ENCODE peak calls at places on chromosome 6, in four cellular contexts. B, I, M and W are unnamed samples.

GRCh38 chr6:35731414-35731735 is 5.5 kb upstream of the ARMC12 start:
- DNase-seq in B (peak; percentile 94), I (peak; percentile 84), M (peak; percentile 98), W (peak; percentile 90)

GRCh38 chr6:63290507-63291049 is 29.2 kb downstream of the LGSN start:
- DNase-seq in B (no peak), I (no peak), M (no peak), W (no peak)

GRCh38 chr6:54010340-54011276 is 100.6 kb upstream of the MLIP start:
- DNase-seq in B (no peak), I (peak; percentile 16), M (no peak), W (no peak)

GRCh38 chr6:83707829-83708545 is 914 bp downstream of the SNAP91 start:
- DNase-seq in B (no peak), I (no peak), M (no peak), W (no peak)

GRCh38 chr6:44073612-44074382 is 53.5 kb downstream of the MRPL14 start:
- DNase-seq in B (no peak), I (peak; percentile 20), M (no peak), W (no peak)

GRCh38 chr6:21067521-21067920 is 526.0 kb upstream of the SOX4 start:
- DNase-seq in B (no peak), I (no peak), M (no peak), W (no peak)

GRCh38 chr6:137791281-137792159 is 75.5 kb upstream of the TNFAIP3 start:
- DNase-seq in B (no peak), I (no peak), M (no peak), W (no peak)

GRCh38 chr6:89372506-89372901 is 20.0 kb upstream of the UBE2J1 start:
- DNase-seq in B (no peak), I (peak; percentile 80), M (no peak), W (no peak)

GRCh38 chr6:119544325-119545150 is 195.0 kb upstream of the MAN1A1 start:
- DNase-seq in B (no peak), I (no peak), M (no peak), W (no peak)

GRCh38 chr6:3277251-3277650 is 18.5 kb downstream of the PSMG4 start:
- DNase-seq in B (no peak), I (no peak), M (no peak), W (no peak)

GRCh38 chr6:117352466-117353081 is 73.2 kb downstream of the ROS1 start:
- DNase-seq in B (no peak), I (peak; percentile 32), M (no peak), W (no peak)

GRCh38 chr6:111589366-111589765 is 16.3 kb downstream of the TRAF3IP2 start:
- DNase-seq in B (no peak), I (no peak), M (no peak), W (no peak)

GRCh38 chr6:43695078-43695966 is 7.7 kb upstream of the MRPS18A start:
- DNase-seq in B (no peak), I (no peak), M (peak; percentile 82), W (no peak)

GRCh38 chr6:145929037-145929633 is 35.0 kb downstream of the SHPRH start:
- DNase-seq in B (no peak), I (peak; percentile 10), M (no peak), W (peak; percentile 4)
- H3K36me3 ChIP-seq in B (peaks cover 29% of the 10 kb centered on the region), I (no peaks in the 10 kb centered on the region), M (peaks cover 69% of the 10 kb centered on the region), W (peaks cover 5% of the 10 kb centered on the region)

DNA sequence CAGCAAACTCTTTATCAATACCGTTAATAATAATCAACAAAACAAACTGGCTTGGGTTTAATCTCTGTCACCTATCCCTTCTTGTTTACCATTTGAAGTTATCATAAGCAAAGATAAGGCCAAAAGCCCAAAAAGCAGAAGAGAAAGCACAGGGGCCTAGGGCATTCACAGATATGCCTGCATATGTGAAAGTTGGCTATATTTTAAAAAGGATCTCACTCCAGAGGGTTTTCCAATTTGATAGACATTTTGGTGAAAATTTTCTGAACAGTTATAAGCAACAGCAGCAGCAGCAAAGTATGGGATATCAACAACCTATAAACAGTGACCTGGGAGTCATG is 101.1 kb downstream of the ATXN1 start:
- DNase-seq in B (no peak), I (no peak), M (no peak), W (no peak)
- H3K4me1 ChIP-seq in B (no peaks in the 10 kb centered on the region), I (peaks cover 2% of the 10 kb centered on the region), M (peaks cover 23% of the 10 kb centered on the region), W (no peaks in the 10 kb centered on the region)

GRCh38 chr6:31569861-31570536 is 2.1 kb upstream of the LTA start:
- DNase-seq in B (no peak), I (no peak), M (no peak), W (no peak)

GRCh38 chr6:31573239-31574105 is 1.4 kb downstream of the LTA start:
- DNase-seq in B (no peak), I (no peak), M (no peak), W (no peak)

GRCh38 chr6:31575335-31575901 is at the start of gene TNF:
- DNase-seq in B (peak; percentile 81), I (no peak), M (peak; percentile 72), W (no peak)

GRCh38 chr6:31574106-31575061 is 981 bp upstream of the TNF start:
- DNase-seq in B (no peak), I (no peak), M (no peak), W (no peak)

DNA sequence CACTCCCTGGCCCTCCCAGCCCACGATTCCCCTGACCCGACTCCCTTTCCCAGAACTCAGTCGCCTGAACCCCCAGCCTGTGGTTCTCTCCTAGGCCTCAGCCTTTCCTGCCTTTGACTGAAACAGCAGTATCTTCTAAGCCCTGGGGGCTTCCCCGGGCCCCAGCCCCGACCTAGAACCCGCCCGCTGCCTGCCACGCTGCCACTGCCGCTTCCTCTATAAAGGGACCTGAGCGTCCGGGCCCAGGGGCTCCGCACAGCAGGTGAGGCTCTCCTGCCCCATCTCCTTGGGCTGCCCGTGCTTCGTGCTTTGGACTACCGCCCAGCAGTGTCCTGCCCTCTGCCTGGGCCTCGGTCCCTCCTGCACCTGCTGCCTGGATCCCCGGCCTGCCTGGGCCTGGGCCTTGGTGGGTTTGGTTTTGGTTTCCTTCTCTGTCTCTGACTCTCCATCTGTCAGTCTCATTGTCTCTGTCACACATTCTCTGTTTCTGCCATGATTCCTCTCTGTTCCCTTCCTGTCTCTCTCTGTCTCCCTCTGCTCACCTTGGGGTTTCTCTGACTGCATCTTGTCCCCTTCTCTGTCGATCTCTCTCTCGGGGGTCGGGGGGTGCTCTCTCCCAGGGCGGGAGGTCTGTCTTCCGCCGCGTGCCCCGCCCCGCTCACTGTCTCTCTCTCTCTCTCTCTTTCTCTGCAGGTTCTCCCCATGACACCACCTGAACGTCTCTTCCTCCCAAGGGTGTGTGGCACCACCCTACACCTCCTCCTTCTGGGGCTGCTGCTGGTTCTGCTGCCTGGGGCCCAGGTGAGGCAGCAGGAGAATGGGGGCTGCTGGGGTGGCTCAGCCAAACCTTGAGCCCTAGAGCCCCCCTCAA is at the start of gene LTA:
- DNase-seq in B (peak; percentile 82), I (peak; percentile 48), M (no peak), W (no peak)
- H3K4me3 ChIP-seq in B (peak within 1 kb of the TSS; percentile 69), I (peak within 1 kb of the TSS; percentile 37), M (peak within 1 kb of the TSS; percentile 31), W (no peak within 1 kb of the TSS)

GRCh38 chr6:138925806-138926205 is 62.2 kb downstream of the REPS1 start:
- DNase-seq in B (no peak), I (no peak), M (no peak), W (no peak)
- H3K36me3 ChIP-seq in B (peaks cover 14% of the 10 kb centered on the region), I (no peaks in the 10 kb centered on the region), M (peaks cover 26% of the 10 kb centered on the region), W (peaks cover 2% of the 10 kb centered on the region)

GRCh38 chr6:33772114-33772830 is 16.7 kb downstream of the LEMD2 start:
- DNase-seq in B (no peak), I (no peak), M (no peak), W (no peak)
- H3K4me1 ChIP-seq in B (no peaks in the 10 kb centered on the region), I (no peaks in the 10 kb centered on the region), M (peaks cover 47% of the 10 kb centered on the region), W (peaks cover 13% of the 10 kb centered on the region)

GRCh38 chr6:7324520-7324919 is 11.5 kb upstream of the SSR1 start:
- DNase-seq in B (no peak), I (no peak), M (no peak), W (no peak)
- H3K4me3 ChIP-seq in B (no peak overlapping the region), I (no peak overlapping the region), M (no peak overlapping the region), W (no peak overlapping the region)